ENCODE peak calls at places on chromosome 18, in ten cellular contexts. W, F, N, U, Q, T, Z, L, H and A are unnamed samples.

GRCh38 chr18:9095297-9096012 is 7.0 kb upstream of the NDUFV2 start:
- DNase-seq in W (no peak), F (peak; percentile 69), N (no peak), U (no peak), Q (no peak), T (peak; percentile 57), Z (peak; percentile 70), L (peak; percentile 43), H (no peak), A (peak; percentile 42)

GRCh38 chr18:21243041-21243431 is 1.0 kb downstream of the GREB1L start:
- DNase-seq in W (peak; percentile 24), F (no peak), N (peak; percentile 21), U (peak; percentile 4), Q (no peak), T (peak; percentile 10), Z (no peak), L (peak; percentile 38), H (no peak), A (peak; percentile 31)

GRCh38 chr18:66439207-66439606 is 164.7 kb downstream of the CDH19 start:
- DNase-seq in W (no peak), F (no peak), N (no peak), U (no peak), Q (no peak), T (no peak), Z (no peak), L (no peak), H (no peak), A (no peak)

GRCh38 chr18:50424877-50425690 is 50.2 kb downstream of the SKA1 start:
- DNase-seq in W (peak; percentile 4), F (no peak), N (peak; percentile 42), U (peak; percentile 69), Q (no peak), T (peak; percentile 98), Z (no peak), L (peak; percentile 90), H (no peak), A (peak; percentile 91)

GRCh38 chr18:67410671-67411070 is 105.8 kb downstream of the DSEL start:
- DNase-seq in W (peak; percentile 49), F (no peak), N (peak; percentile 38), U (no peak), Q (no peak), T (peak; percentile 48), Z (no peak), L (peak; percentile 73), H (no peak), A (no peak)

GRCh38 chr18:78996741-78997490 is 17.3 kb downstream of the SALL3 start:
- DNase-seq in W (no peak), F (no peak), N (no peak), U (no peak), Q (no peak), T (no peak), Z (no peak), L (no peak), H (no peak), A (no peak)

GRCh38 chr18:55405655-55406373 is 182.2 kb downstream of the TCF4 start:
- DNase-seq in W (peak; percentile 86), F (no peak), N (peak; percentile 95), U (peak; percentile 95), Q (no peak), T (peak; percentile 98), Z (no peak), L (peak; percentile 98), H (peak; percentile 90), A (peak; percentile 94)

GRCh38 chr18:70132999-70133398 is 72.5 kb downstream of the RTTN start:
- DNase-seq in W (peak; percentile 92), F (no peak), N (peak; percentile 95), U (no peak), Q (no peak), T (peak; percentile 67), Z (no peak), L (peak; percentile 96), H (no peak), A (peak; percentile 97)

GRCh38 chr18:63298393-63299015 is 21.1 kb downstream of the BCL2 start:
- DNase-seq in W (no peak), F (no peak), N (no peak), U (no peak), Q (no peak), T (no peak), Z (no peak), L (peak; percentile 49), H (no peak), A (no peak)

GRCh38 chr18:6775237-6775636 is 45.7 kb downstream of the ARHGAP28 start:
- DNase-seq in W (no peak), F (no peak), N (no peak), U (no peak), Q (no peak), T (no peak), Z (no peak), L (no peak), H (no peak), A (no peak)

GRCh38 chr18:25725461-25725860 is 365.0 kb downstream of the SS18 start:
- DNase-seq in W (no peak), F (no peak), N (peak; percentile 20), U (no peak), Q (no peak), T (no peak), Z (no peak), L (no peak), H (no peak), A (no peak)

GRCh38 chr18:3873698-3874495 is 423.9 kb downstream of the TGIF1 start:
- DNase-seq in W (no peak), F (no peak), N (peak; percentile 21), U (no peak), Q (no peak), T (no peak), Z (no peak), L (no peak), H (no peak), A (no peak)

GRCh38 chr18:23756590-23757540 is 67.6 kb downstream of the LAMA3 start:
- DNase-seq in W (no peak), F (no peak), N (no peak), U (no peak), Q (no peak), T (no peak), Z (no peak), L (no peak), H (no peak), A (no peak)

GRCh38 chr18:23888880-23889279 is 125.7 kb upstream of the TTC39C start:
- DNase-seq in W (no peak), F (no peak), N (no peak), U (no peak), Q (no peak), T (no peak), Z (no peak), L (no peak), H (no peak), A (no peak)

DNA sequence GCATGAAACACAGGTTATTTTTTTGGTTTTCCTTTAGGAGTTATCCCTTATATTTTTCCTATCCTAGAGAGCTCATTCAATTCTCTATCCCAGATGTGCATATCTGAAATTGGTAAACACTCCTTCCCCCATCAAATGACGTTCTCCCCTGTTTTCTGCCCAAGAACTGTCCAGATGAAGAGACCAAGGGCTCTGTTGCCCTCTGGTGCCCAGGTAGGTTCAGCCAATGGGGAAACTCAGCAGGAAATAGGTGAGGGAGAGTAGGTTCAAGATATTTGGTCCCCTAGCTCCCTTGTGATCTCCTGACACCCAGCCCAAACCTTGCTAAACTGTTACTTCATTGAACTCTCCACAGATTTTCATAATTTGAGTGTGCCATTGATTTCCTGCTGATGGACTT is 14.1 kb upstream of the INO80C start:
- DNase-seq in W (no peak), F (no peak), N (no peak), U (no peak), Q (no peak), T (no peak), Z (no peak), L (no peak), H (no peak), A (no peak)
- TF ChIP-seq CTCF in W (no peak), F (peak; percentile 12), N (no peak), U (no peak), Q (no peak), T (no peak), Z (peak; percentile 30), L (no peak), H (no peak), A (no peak)

DNA sequence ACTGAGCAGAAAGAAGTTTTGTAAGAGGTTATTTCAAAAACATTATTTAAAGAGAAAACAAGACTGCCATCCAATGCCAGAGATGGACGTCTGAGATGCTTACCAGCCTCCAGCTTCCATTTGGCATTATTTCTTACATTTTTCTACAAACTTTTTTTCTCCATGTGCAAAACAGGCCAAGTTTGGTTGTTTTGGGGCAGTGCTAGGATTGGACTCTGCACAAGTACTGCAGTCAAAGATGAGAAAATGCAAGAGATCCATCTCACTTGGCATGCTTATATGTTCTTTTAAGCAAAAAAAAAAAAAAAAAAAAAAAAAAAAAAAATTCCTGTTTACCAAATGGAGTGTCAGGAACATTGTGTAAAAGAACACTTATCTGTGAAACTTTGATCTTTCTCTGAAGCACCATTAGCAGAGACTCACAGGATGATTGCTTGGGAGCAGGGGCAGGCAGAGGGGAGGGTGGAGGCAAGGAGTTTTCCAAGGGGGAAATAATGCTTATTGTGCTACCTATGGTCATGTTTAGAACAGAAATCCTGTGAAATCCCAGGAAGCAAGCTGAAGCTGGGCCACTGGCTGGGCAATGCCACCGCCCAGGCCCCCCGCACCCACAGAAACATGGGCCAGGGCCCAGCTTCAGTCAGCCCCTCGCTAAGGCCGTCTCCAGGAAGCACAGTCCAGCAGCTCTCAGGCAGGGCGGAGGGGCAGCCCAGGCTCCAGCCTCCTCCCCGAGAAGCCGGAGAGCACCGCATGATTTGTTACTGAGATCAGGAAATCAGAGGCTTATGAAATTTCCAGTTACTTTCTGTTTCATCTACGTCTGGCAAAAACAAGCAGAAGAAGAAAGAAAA is 229.4 kb downstream of the ZNF516 start:
- DNase-seq in W (peak; percentile 63), F (no peak), N (peak; percentile 38), U (no peak), Q (no peak), T (peak; percentile 69), Z (no peak), L (no peak), H (peak; percentile 43), A (peak; percentile 66)
- H3K4me3 ChIP-seq in W (peak overlapping the region; percentile 45), F (peak overlapping the region; percentile 2), N (peak overlapping the region; percentile 26), U (peak overlapping the region; percentile 30), Q (no peak overlapping the region), T (no peak overlapping the region), Z (no peak overlapping the region), L (peak overlapping the region; percentile 44), H (no peak overlapping the region), A (peak overlapping the region; percentile 47)

GRCh38 chr18:57586243-57587049 is at the start of gene FECH:
- DNase-seq in W (peak; percentile 77), F (peak; percentile 74), N (peak; percentile 55), U (peak; percentile 85), Q (peak; percentile 67), T (peak; percentile 82), Z (peak; percentile 19), L (peak; percentile 68), H (peak; percentile 89), A (peak; percentile 71)
- TF ChIP-seq CTCF in W (no peak), F (no peak), N (no peak), U (no peak), Q (no peak), T (no peak), Z (no peak), L (no peak), H (no peak), A (peak; percentile 1)

DNA sequence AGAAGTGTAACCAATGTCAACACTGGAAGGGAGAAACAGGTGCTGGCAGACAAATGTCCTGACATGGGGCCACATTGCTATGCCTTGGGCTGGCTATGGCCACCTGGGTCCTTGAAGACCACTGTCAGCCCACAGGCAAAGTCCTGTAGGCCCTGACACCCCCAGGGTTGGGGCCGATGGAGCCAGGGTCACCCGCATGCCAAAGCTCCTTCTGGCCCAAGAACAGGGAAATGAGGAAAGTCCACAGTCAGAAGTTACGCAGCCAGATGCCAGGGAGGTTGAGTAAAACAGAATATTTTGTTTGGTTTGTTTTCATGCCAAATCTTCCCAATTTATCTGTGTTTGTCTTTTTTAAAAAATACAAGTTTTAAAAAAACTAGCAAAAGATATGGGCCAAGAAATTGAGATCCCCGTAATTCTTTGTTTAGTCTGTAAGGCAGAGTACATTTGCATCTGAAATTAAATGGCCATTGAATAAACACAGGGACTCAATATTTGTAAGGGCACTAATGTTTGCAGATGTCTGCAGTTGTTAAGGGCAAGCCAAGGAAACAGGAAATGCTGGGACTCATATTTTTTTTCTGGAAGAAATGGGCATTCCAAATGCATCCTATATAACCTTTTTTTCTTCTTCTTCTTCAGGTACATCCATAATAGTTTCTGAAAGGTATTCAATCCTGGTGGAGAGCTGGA is 186.4 kb downstream of the FAM210A start:
- DNase-seq in W (no peak), F (no peak), N (no peak), U (no peak), Q (no peak), T (no peak), Z (no peak), L (no peak), H (no peak), A (no peak)
- H3K4me3 ChIP-seq in W (no peak overlapping the region), F (no peak overlapping the region), N (no peak overlapping the region), U (no peak overlapping the region), Q (no peak overlapping the region), T (no peak overlapping the region), Z (no peak overlapping the region), L (no peak overlapping the region), H (no peak overlapping the region), A (no peak overlapping the region)